ENCODE peak calls at places on chromosomes 12 and 14, in five cellular contexts. N, Z, T, X and O are unnamed samples.
A peak's percentile ranks its signal among the peaks of the same experiment; 100 is the strongest.

GRCh38 chr12:31234955-31235867 is 90.7 kb downstream of the SINHCAF start:
- DNase-seq in X (no peak), Z (peak; percentile 28), T (peak; percentile 41), N (no peak), O (peak; percentile 82)

GRCh38 chr14:61532818-61533217 is 162.5 kb upstream of the HIF1A start:
- DNase-seq in Z (no peak), T (no peak), N (no peak), X (no peak), O (no peak)

GRCh38 chr14:22520235-22520634 is 68.8 kb downstream of the DAD1 start:
- DNase-seq in Z (peak; percentile 77), T (no peak), N (no peak), X (no peak), O (no peak)

GRCh38 chr12:85834378-85834777 is 1.8 kb downstream of the RASSF9 start:
- DNase-seq in X (no peak), Z (no peak), T (no peak), N (no peak), O (no peak)

GRCh38 chr12:94644141-94644575 is 6.2 kb downstream of the TMCC3 start:
- DNase-seq in T (no peak), X (peak; percentile 69), N (peak; percentile 28), Z (peak; percentile 90), O (no peak)

GRCh38 chr12:664075-664778 is 982 bp upstream of the NINJ2 start:
- DNase-seq in Z (no peak), N (no peak), X (no peak), T (no peak), O (no peak)

GRCh38 chr12:117507547-117507946 is 146.1 kb upstream of the NOS1 start:
- DNase-seq in Z (no peak), T (no peak), N (no peak), X (no peak), O (no peak)

GRCh38 chr12:48816148-48816854 is 2.0 kb upstream of the CACNB3 start:
- DNase-seq in X (no peak), N (no peak), T (peak; percentile 80), Z (no peak), O (no peak)

GRCh38 chr12:105951732-105952131 is 187.0 kb downstream of the NUAK1 start:
- DNase-seq in Z (no peak), X (no peak), T (no peak), N (no peak), O (no peak)

GRCh38 chr14:55329999-55330710 is 58.9 kb downstream of the FBXO34 start:
- DNase-seq in Z (peak; percentile 42), X (peak; percentile 1), N (peak; percentile 65), T (no peak), O (no peak)